ENCODE peak calls at places on chromosomes 16 and 17, in seven cellular contexts. C, M, K, F, X, P and U are unnamed samples.

GRCh38 chr17:64038331-64039105 is 18.1 kb upstream of the ICAM2 start:
- DNase-seq in C (no peak), M (no peak), K (no peak), F (no peak), X (no peak), P (no peak), U (no peak)

GRCh38 chr17:80619535-80620235 is 75.0 kb downstream of the RPTOR start:
- DNase-seq in C (no peak), M (no peak), K (no peak), F (peak; percentile 84), X (no peak), P (no peak), U (no peak)

GRCh38 chr16:49876716-49877129 is 20.8 kb upstream of the ZNF423 start:
- DNase-seq in C (no peak), M (peak; percentile 88), K (no peak), F (no peak), X (peak; percentile 99), P (peak; percentile 56), U (peak; percentile 96)

GRCh38 chr17:49554694-49555494 is 20.8 kb upstream of the NXPH3 start:
- DNase-seq in C (no peak), M (no peak), K (no peak), F (no peak), X (no peak), P (no peak), U (no peak)

GRCh38 chr16:27365142-27366089 is 36.6 kb upstream of the IL21R start:
- DNase-seq in C (no peak), M (no peak), K (peak; percentile 58), F (peak; percentile 69), X (no peak), P (no peak), U (no peak)

GRCh38 chr16:84109598-84110325 is 7.0 kb downstream of the MBTPS1 start:
- DNase-seq in C (no peak), M (no peak), K (no peak), F (no peak), X (no peak), P (no peak), U (no peak)

GRCh38 chr17:40498281-40499084 is 2.9 kb downstream of the TNS4 start:
- DNase-seq in C (no peak), M (no peak), K (no peak), F (no peak), X (no peak), P (no peak), U (no peak)

GRCh38 chr16:26959416-26960009 is 107.2 kb upstream of the C16orf82 start:
- DNase-seq in C (no peak), M (no peak), K (no peak), F (no peak), X (no peak), P (no peak), U (no peak)

GRCh38 chr16:70614208-70614951 is 32.0 kb upstream of the IL34 start:
- DNase-seq in C (no peak), M (no peak), K (no peak), F (no peak), X (no peak), P (no peak), U (no peak)

DNA sequence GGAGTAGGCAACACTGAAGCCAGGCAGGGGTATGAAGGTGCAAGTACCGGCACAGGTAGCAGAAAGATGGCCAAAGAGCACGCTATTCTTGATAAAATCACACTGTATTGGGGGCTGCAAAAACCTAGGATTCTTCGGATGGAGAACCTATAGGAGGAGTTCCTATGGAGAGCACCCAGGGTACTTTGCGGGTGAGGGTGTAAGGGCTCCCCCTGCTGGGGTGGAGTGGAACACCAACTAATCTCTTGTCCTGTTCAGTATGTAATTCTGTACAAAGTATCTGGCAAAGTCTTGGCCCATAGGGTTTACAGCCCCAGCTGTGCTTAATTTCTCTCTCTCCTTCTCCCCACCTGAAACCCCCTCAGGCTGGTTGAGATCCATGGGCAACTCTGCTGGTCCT is 393.1 kb upstream of the ASIC2 start:
- DNase-seq in C (no peak), M (peak; percentile 62), K (no peak), F (no peak), X (peak; percentile 77), P (peak; percentile 56), U (peak; percentile 16)
- TF ChIP-seq SP1 in C (no peak), M (no peak), K (no peak), F (no peak), X (no peak), P (no peak), U (no peak)

DNA sequence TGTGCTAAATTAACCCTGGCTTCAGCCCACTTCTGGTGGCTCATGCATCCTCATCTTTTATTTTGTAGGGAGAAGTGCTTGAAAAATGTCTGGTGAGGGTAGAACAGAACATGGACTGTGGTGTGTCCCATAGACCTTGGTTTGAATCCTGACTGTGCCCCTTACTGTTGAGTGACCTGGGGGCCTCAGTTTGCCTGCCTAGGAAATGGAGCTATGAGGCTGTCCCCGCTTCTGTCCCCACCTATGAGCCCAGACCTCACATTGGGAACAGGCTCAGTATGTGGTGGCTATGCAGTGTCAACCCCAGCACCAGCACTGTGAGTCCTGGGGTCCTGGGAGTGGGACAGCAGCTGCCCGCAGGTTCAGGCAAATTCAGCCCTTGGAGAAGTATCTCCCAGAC is 186.3 kb upstream of the GSE1 start:
- DNase-seq in C (no peak), M (no peak), K (no peak), F (no peak), X (no peak), P (no peak), U (no peak)
- TF ChIP-seq SP1 in C (no peak), M (no peak), K (no peak), F (no peak), X (no peak), P (no peak), U (no peak)

DNA sequence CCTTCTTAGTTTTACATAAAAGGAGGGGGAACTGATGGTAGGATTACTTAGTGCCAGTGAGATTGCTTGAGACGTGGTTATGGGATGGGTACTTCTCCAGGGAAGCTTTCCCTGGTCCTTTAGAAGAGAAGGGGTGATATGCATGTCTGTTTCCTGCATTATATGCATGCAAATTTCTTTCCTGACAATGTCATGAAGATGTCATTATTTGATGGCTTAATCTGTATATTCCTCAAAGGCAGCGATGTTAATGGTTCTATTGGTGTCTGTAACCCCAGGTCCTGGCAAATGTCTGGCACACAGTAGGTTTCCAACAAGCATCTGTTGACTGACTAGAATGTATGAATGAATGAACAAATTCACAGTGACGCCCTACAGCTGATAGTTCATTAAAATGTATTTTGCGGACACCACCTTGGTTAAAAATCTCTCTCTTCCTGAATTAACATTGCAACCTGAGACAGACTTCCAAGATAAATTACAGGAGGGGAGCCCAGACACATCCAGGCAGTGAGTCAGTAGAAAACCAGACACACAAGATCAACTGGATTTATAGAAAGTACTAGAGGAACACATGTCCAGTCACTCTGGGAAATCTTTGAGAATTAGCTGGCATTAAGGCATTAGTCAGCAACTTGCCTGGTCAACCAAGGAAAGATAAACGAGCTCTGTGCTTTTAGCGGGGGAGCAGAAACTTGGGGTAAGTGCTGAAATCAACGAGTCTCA is 293.4 kb downstream of the XYLT1 start:
- DNase-seq in C (no peak), M (no peak), K (no peak), F (no peak), X (no peak), P (no peak), U (no peak)
- TF ChIP-seq SP1 in C (no peak), M (no peak), K (no peak), F (peak; percentile 13), X (no peak), P (no peak), U (no peak)

GRCh38 chr16:69497876-69498596 is 67.7 kb upstream of the NFAT5 start:
- DNase-seq in C (no peak), M (no peak), K (no peak), F (no peak), X (no peak), P (no peak), U (no peak)

GRCh38 chr16:69495821-69496220 is 69.9 kb upstream of the NFAT5 start:
- DNase-seq in C (no peak), M (no peak), K (no peak), F (no peak), X (no peak), P (no peak), U (no peak)

GRCh38 chr16:69498926-69499325 is 66.8 kb upstream of the NFAT5 start:
- DNase-seq in C (no peak), M (no peak), K (no peak), F (no peak), X (no peak), P (no peak), U (no peak)

GRCh38 chr16:69496376-69496775 is 69.4 kb upstream of the NFAT5 start:
- DNase-seq in C (no peak), M (no peak), K (no peak), F (no peak), X (no peak), P (no peak), U (no peak)

GRCh38 chr16:69494993-69495392 is 70.6 kb downstream of the CYB5B start:
- DNase-seq in C (no peak), M (peak; percentile 77), K (peak; percentile 39), F (peak; percentile 44), X (peak; percentile 83), P (peak; percentile 72), U (peak; percentile 48)
- TF ChIP-seq SP1 in C (no peak), M (no peak), K (no peak), F (no peak), X (no peak), P (no peak), U (no peak)

DNA sequence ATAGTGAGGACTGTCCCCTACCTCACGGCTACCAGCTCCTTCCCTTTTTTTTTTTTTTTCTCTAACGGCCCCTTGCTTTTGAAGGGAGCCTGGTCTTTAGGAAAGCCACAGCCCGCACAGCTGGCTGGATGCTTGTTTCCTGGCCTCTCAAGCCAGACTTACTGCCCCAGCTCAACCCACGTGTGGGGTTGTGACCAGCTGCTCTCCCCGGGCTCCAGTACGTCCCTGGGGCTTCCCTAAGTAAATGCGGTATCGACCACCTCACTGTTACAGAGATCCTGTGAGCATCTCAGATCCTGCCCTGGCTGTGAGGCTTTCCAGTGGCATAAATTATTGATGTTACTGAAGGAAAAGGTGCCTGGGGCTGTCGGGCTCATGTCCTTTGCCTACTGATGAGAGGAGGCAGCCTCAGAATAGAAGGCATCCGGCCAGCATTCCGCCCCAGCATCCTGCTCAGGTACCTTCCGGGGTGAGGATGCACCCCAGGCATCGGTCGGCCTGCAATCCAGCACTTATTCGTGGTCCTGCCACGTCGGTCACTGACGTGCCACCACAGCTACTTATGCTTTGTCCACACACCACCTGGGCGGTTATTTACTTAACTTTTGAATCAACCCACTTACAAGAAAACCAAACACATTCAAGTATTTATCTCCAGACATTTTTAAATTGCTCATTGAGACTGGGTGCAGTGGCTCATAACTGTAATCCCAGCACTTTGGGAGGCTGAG is 9.7 kb downstream of the GPRC5B start:
- DNase-seq in C (no peak), M (no peak), K (no peak), F (no peak), X (no peak), P (no peak), U (no peak)
- TF ChIP-seq SP1 in C (no peak), M (no peak), K (no peak), F (no peak), X (no peak), P (no peak), U (no peak)